ENCODE peak calls at places on chromosomes 6 and 20, in seven cellular contexts. B is NCI-H69, R is amniotic stem cell, U is fibroblast of lung, L is MM.1S, O is Daoy, V is endothelial cell. W is an unnamed sample.
A peak's percentile ranks its signal among the peaks of the same experiment; 100 is the strongest.

GRCh38 chr6:41947581-41948220 is 6.1 kb upstream of the CCND3 start:
- DNase-seq in B (no peak), R (no peak), U (no peak), L (no peak), O (no peak), V (no peak), W (no peak)

GRCh38 chr6:109595998-109596397 is 95.0 kb downstream of the AK9 start:
- DNase-seq in B (peak; percentile 24), R (peak; percentile 2), U (peak; percentile 33), L (peak; percentile 26), O (no peak), V (peak; percentile 4), W (peak; percentile 11)

GRCh38 chr6:3157151-3157933 is at the start of gene TUBB2A:
- DNase-seq in B (peak; percentile 92), R (peak; percentile 52), U (peak; percentile 78), L (peak; percentile 73), O (peak; percentile 91), V (peak; percentile 77), W (peak; percentile 71)

GRCh38 chr6:12265795-12266194 is 24.4 kb upstream of the EDN1 start:
- DNase-seq in B (no peak), R (no peak), U (no peak), L (no peak), O (peak; percentile 76), V (no peak), W (peak; percentile 86)

GRCh38 chr6:1554241-1554880 is 55.4 kb upstream of the FOXC1 start:
- DNase-seq in B (no peak), R (no peak), U (peak; percentile 9), L (no peak), O (no peak), V (no peak), W (no peak)

GRCh38 chr6:104887350-104887749 is 27.6 kb upstream of the HACE1 start:
- DNase-seq in B (no peak), R (no peak), U (peak; percentile 29), L (peak; percentile 15), O (peak; percentile 25), V (no peak), W (peak; percentile 59)

GRCh38 chr20:43913291-43914025 is 1.2 kb upstream of the TOX2 start:
- DNase-seq in B (no peak), R (no peak), U (no peak), L (no peak), O (no peak), V (no peak), W (no peak)

GRCh38 chr6:56096946-56097345 is 150.4 kb downstream of the COL21A1 start:
- DNase-seq in B (peak; percentile 64), R (no peak), U (no peak), L (no peak), O (no peak), V (no peak), W (peak; percentile 11)

GRCh38 chr6:138785980-138786379 is 9.9 kb upstream of the ECT2L start:
- DNase-seq in B (no peak), R (no peak), U (no peak), L (no peak), O (no peak), V (no peak), W (no peak)

GRCh38 chr20:9021216-9021615 is 47.7 kb upstream of the PLCB4 start:
- DNase-seq in B (peak; percentile 75), R (no peak), U (no peak), L (no peak), O (no peak), V (no peak), W (no peak)

GRCh38 chr6:163252132-163252729 is 162.3 kb upstream of the QKI start:
- DNase-seq in B (no peak), R (no peak), U (no peak), L (no peak), O (no peak), V (no peak), W (no peak)

GRCh38 chr6:166751051-166751595 is 124.1 kb upstream of the RPS6KA2 start:
- DNase-seq in B (no peak), R (no peak), U (no peak), L (no peak), O (peak; percentile 74), V (no peak), W (no peak)

GRCh38 chr6:125636671-125637070 is 112.8 kb upstream of the HEY2 start:
- DNase-seq in B (no peak), R (no peak), U (no peak), L (no peak), O (no peak), V (no peak), W (no peak)

GRCh38 chr20:49581482-49581881 is 13.5 kb upstream of the PTGIS start:
- DNase-seq in B (no peak), R (no peak), U (no peak), L (no peak), O (no peak), V (no peak), W (no peak)

GRCh38 chr20:47781631-47782030 is 3.6 kb downstream of the SULF2 start:
- DNase-seq in B (peak; percentile 76), R (no peak), U (no peak), L (no peak), O (no peak), V (no peak), W (no peak)

GRCh38 chr6:73290435-73290834 is 27.4 kb upstream of the KHDC1 start:
- DNase-seq in B (no peak), R (no peak), U (no peak), L (no peak), O (peak; percentile 48), V (no peak), W (peak; percentile 77)

GRCh38 chr20:6142348-6142993 is 19.6 kb upstream of the FERMT1 start:
- DNase-seq in B (peak; percentile 78), R (peak; percentile 20), U (peak; percentile 70), L (peak; percentile 62), O (peak; percentile 45), V (peak; percentile 55), W (peak; percentile 28)

GRCh38 chr20:51221103-51221502 is 198.2 kb upstream of the KCNG1 start:
- DNase-seq in B (no peak), R (no peak), U (no peak), L (no peak), O (no peak), V (no peak), W (no peak)

GRCh38 chr20:25984933-25985332 is 288.3 kb upstream of the ZNF337 start:
- DNase-seq in B (peak; percentile 85), R (no peak), U (peak; percentile 31), L (no peak), O (no peak), V (no peak), W (no peak)

GRCh38 chr6:168274046-168274952 is 45.3 kb downstream of the DACT2 start:
- DNase-seq in B (no peak), R (no peak), U (no peak), L (no peak), O (no peak), V (no peak), W (no peak)

GRCh38 chr6:10759312-10759839 is 11.8 kb downstream of the TMEM14B start:
- DNase-seq in B (peak; percentile 52), R (peak; percentile 77), U (peak; percentile 77), L (peak; percentile 36), O (peak; percentile 92), V (no peak), W (peak; percentile 93)

GRCh38 chr6:87628881-87629280 is 38.9 kb downstream of the ORC3 start:
- DNase-seq in B (no peak), R (no peak), U (peak; percentile 28), L (peak; percentile 28), O (no peak), V (no peak), W (no peak)

GRCh38 chr20:44532248-44532980 is 10.5 kb upstream of the SERINC3 start:
- DNase-seq in B (no peak), R (no peak), U (no peak), L (no peak), O (no peak), V (no peak), W (no peak)

GRCh38 chr6:30703011-30703410 is 12.2 kb upstream of the NRM start:
- DNase-seq in B (no peak), R (no peak), U (no peak), L (no peak), O (no peak), V (no peak), W (no peak)

GRCh38 chr6:69914015-69914485 is 47.7 kb downstream of the COL19A1 start:
- DNase-seq in B (no peak), R (no peak), U (peak; percentile 34), L (no peak), O (no peak), V (no peak), W (no peak)

GRCh38 chr6:83467620-83468036 is 36.8 kb upstream of the ME1 start:
- DNase-seq in B (no peak), R (no peak), U (no peak), L (no peak), O (no peak), V (no peak), W (no peak)

GRCh38 chr6:3921663-3922062 is 72.5 kb downstream of the FAM50B start:
- DNase-seq in B (no peak), R (no peak), U (no peak), L (no peak), O (no peak), V (no peak), W (no peak)

GRCh38 chr6:113645986-113646385 is 211.2 kb upstream of the MARCKS start:
- DNase-seq in B (no peak), R (no peak), U (no peak), L (no peak), O (peak; percentile 85), V (no peak), W (no peak)

GRCh38 chr6:21349834-21350233 is 243.7 kb upstream of the SOX4 start:
- DNase-seq in B (no peak), R (no peak), U (no peak), L (no peak), O (no peak), V (no peak), W (no peak)

GRCh38 chr20:11193241-11193640 is 519.4 kb upstream of the JAG1 start:
- DNase-seq in B (no peak), R (no peak), U (no peak), L (no peak), O (no peak), V (no peak), W (peak; percentile 21)

GRCh38 chr6:155341130-155341828 is 27.0 kb upstream of the TFB1M start:
- DNase-seq in B (no peak), R (no peak), U (peak; percentile 49), L (no peak), O (peak; percentile 60), V (no peak), W (peak; percentile 70)

GRCh38 chr6:40349566-40350192 is 237.5 kb downstream of the LRFN2 start:
- DNase-seq in B (peak; percentile 60), R (no peak), U (no peak), L (no peak), O (no peak), V (no peak), W (no peak)

GRCh38 chr6:72863106-72863505 is 241.2 kb downstream of the KCNQ5 start:
- DNase-seq in B (no peak), R (no peak), U (no peak), L (no peak), O (no peak), V (no peak), W (no peak)

GRCh38 chr6:151475653-151476523 is 17.9 kb upstream of the CCDC170 start:
- DNase-seq in B (peak; percentile 73), R (peak; percentile 60), U (peak; percentile 70), L (peak; percentile 46), O (peak; percentile 63), V (peak; percentile 31), W (peak; percentile 19)

GRCh38 chr20:856361-856775 is 22.9 kb downstream of the FAM110A start:
- DNase-seq in B (no peak), R (peak; percentile 32), U (peak; percentile 51), L (no peak), O (peak; percentile 98), V (no peak), W (peak; percentile 98)

GRCh38 chr6:44294832-44295791 is 18.0 kb downstream of the AARS2 start:
- DNase-seq in B (peak; percentile 59), R (no peak), U (no peak), L (no peak), O (no peak), V (no peak), W (no peak)

GRCh38 chr6:113137411-113137810 is 719.7 kb upstream of the MARCKS start:
- DNase-seq in B (no peak), R (no peak), U (peak; percentile 8), L (peak; percentile 40), O (no peak), V (peak; percentile 72), W (no peak)

W was measured in HT1080.